ENCODE peak calls at places on chromosomes 5 and 9, in nine cellular contexts. W is MM.1S; F is left lung; V is RWPE2; R is CD4-positive, alpha-beta T cell; I is lower leg skin; H is lower lobe of right lung; O is fibroblast of mammary gland; L is prostate gland. D is an unnamed sample.

GRCh38 chr5:1386274-1386717 is 41.4 kb upstream of the CLPTM1L start:
- DNase-seq in W (peak), F (peak), V (no peak), R (peak), I (peak), H (peak), O (no peak), L (peak), D (peak)

GRCh38 chr9:138105123-138105415 is 227.5 kb downstream of the CACNA1B start:
- DNase-seq in W (no peak), F (no peak), V (no peak), R (no peak), I (no peak), H (no peak), O (no peak), L (no peak), D (no peak)

GRCh38 chr5:137639645-137640044 is 96.2 kb downstream of the KLHL3 start:
- DNase-seq in W (no peak), F (no peak), V (no peak), R (no peak), I (no peak), H (no peak), O (no peak), L (no peak), D (no peak)

GRCh38 chr5:153352685-153353219 is 137.7 kb upstream of the GRIA1 start:
- DNase-seq in W (peak), F (no peak), V (peak), R (no peak), I (no peak), H (no peak), O (peak), L (no peak), D (no peak)

GRCh38 chr9:126514037-126514821 is 99.5 kb upstream of the LMX1B start:
- DNase-seq in W (no peak), F (peak), V (no peak), R (no peak), I (no peak), H (peak), O (peak), L (no peak), D (peak)

GRCh38 chr9:14827805-14828204 is 82.4 kb downstream of the FREM1 start:
- DNase-seq in W (no peak), F (no peak), V (no peak), R (no peak), I (no peak), H (peak), O (no peak), L (no peak), D (no peak)

GRCh38 chr5:141742866-141743651 is 61.0 kb upstream of the ARAP3 start:
- DNase-seq in W (no peak), F (peak), V (peak), R (no peak), I (no peak), H (no peak), O (peak), L (no peak), D (no peak)

GRCh38 chr5:110612778-110613396 is 113.6 kb downstream of the TMEM232 start:
- DNase-seq in W (no peak), F (no peak), V (no peak), R (no peak), I (no peak), H (no peak), O (no peak), L (no peak), D (no peak)

GRCh38 chr9:134662143-134662876 is 20.7 kb downstream of the COL5A1 start:
- DNase-seq in W (no peak), F (peak), V (peak), R (no peak), I (peak), H (peak), O (peak), L (no peak), D (peak)

GRCh38 chr5:112320408-112320807 is 98.7 kb downstream of the EPB41L4A start:
- DNase-seq in W (no peak), F (no peak), V (no peak), R (no peak), I (no peak), H (no peak), O (no peak), L (no peak), D (no peak)

GRCh38 chr5:112776301-112776856 is 38.7 kb downstream of the APC start:
- DNase-seq in W (no peak), F (no peak), V (no peak), R (no peak), I (no peak), H (no peak), O (peak), L (no peak), D (peak)

GRCh38 chr9:127866535-127866934 is 10.9 kb downstream of the AK1 start:
- DNase-seq in W (no peak), F (no peak), V (no peak), R (no peak), I (no peak), H (no peak), O (no peak), L (no peak), D (no peak)

GRCh38 chr5:34053133-34053532 is 10.1 kb upstream of the C1QTNF3 start:
- DNase-seq in W (no peak), F (no peak), V (no peak), R (no peak), I (no peak), H (no peak), O (peak), L (no peak), D (peak)

GRCh38 chr9:70480405-70480980 is 66.0 kb upstream of the KLF9 start:
- DNase-seq in W (no peak), F (peak), V (no peak), R (no peak), I (peak), H (peak), O (peak), L (peak), D (no peak)

GRCh38 chr5:132225165-132226032 is 2.3 kb downstream of the P4HA2 start:
- DNase-seq in W (no peak), F (no peak), V (peak), R (no peak), I (peak), H (no peak), O (peak), L (peak), D (peak)

GRCh38 chr9:82961504-82962125 is 101.3 kb downstream of the RASEF start:
- DNase-seq in W (peak), F (no peak), V (peak), R (peak), I (peak), H (peak), O (peak), L (peak), D (peak)

GRCh38 chr9:87527211-87527916 is 29.7 kb downstream of the DAPK1 start:
- DNase-seq in W (no peak), F (no peak), V (no peak), R (no peak), I (no peak), H (no peak), O (no peak), L (no peak), D (no peak)

GRCh38 chr5:123809594-123810172 is 297.7 kb downstream of the CSNK1G3 start:
- DNase-seq in W (no peak), F (no peak), V (no peak), R (no peak), I (no peak), H (no peak), O (no peak), L (no peak), D (no peak)

GRCh38 chr5:71621268-71621667 is 34.1 kb downstream of the MCCC2 start:
- DNase-seq in W (no peak), F (no peak), V (no peak), R (no peak), I (no peak), H (no peak), O (no peak), L (no peak), D (no peak)

GRCh38 chr5:129804705-129805104 is 56.8 kb downstream of the MINAR2 start:
- DNase-seq in W (no peak), F (no peak), V (no peak), R (no peak), I (no peak), H (no peak), O (no peak), L (no peak), D (no peak)

GRCh38 chr9:113559834-113560620 is 96.5 kb downstream of the RGS3 start:
- DNase-seq in W (no peak), F (no peak), V (peak), R (no peak), I (no peak), H (no peak), O (no peak), L (no peak), D (no peak)

GRCh38 chr9:78982849-78983248 is 588.9 kb upstream of the TLE4 start:
- DNase-seq in W (no peak), F (no peak), V (no peak), R (no peak), I (no peak), H (no peak), O (peak), L (no peak), D (peak)

GRCh38 chr5:168947212-168947868 is 353.6 kb downstream of the SLIT3 start:
- DNase-seq in W (peak), F (no peak), V (peak), R (no peak), I (no peak), H (no peak), O (peak), L (no peak), D (peak)

GRCh38 chr9:93575706-93576295 is 583 bp upstream of the PHF2 start:
- DNase-seq in W (peak), F (peak), V (no peak), R (peak), I (peak), H (peak), O (no peak), L (peak), D (peak)

GRCh38 chr9:21687351-21687750 is 115.1 kb upstream of the MTAP start:
- DNase-seq in W (no peak), F (no peak), V (no peak), R (no peak), I (no peak), H (no peak), O (no peak), L (no peak), D (no peak)

GRCh38 chr9:123338710-123339665 is 17.0 kb upstream of the CRB2 start:
- DNase-seq in W (peak), F (no peak), V (no peak), R (peak), I (no peak), H (peak), O (no peak), L (no peak), D (no peak)

GRCh38 chr5:77292026-77292757 is 81.7 kb downstream of the PDE8B start:
- DNase-seq in W (no peak), F (no peak), V (no peak), R (no peak), I (no peak), H (no peak), O (peak), L (no peak), D (peak)

GRCh38 chr5:132019857-132020555 is 8.5 kb upstream of the ACSL6 start:
- DNase-seq in W (peak), F (no peak), V (no peak), R (peak), I (peak), H (no peak), O (no peak), L (peak), D (no peak)

GRCh38 chr9:7234144-7234543 is 476.4 kb downstream of the KDM4C start:
- DNase-seq in W (peak), F (no peak), V (no peak), R (no peak), I (no peak), H (no peak), O (peak), L (no peak), D (peak)

GRCh38 chr5:53038196-53038847 is 49.2 kb downstream of the ITGA2 start:
- DNase-seq in W (no peak), F (no peak), V (peak), R (no peak), I (no peak), H (no peak), O (no peak), L (no peak), D (no peak)

GRCh38 chr5:150065346-150065745 is 21.0 kb downstream of the CSF1R start:
- DNase-seq in W (no peak), F (peak), V (peak), R (no peak), I (peak), H (no peak), O (peak), L (no peak), D (peak)

GRCh38 chr9:112184211-112184610 is 9.1 kb upstream of the SUSD1 start:
- DNase-seq in W (no peak), F (no peak), V (no peak), R (no peak), I (no peak), H (no peak), O (no peak), L (no peak), D (no peak)

GRCh38 chr9:14687042-14687719 is 6.1 kb downstream of the ZDHHC21 start:
- DNase-seq in W (no peak), F (peak), V (no peak), R (no peak), I (no peak), H (no peak), O (peak), L (no peak), D (peak)

GRCh38 chr9:86668488-86668887 is 278.8 kb downstream of the GAS1 start:
- DNase-seq in W (no peak), F (no peak), V (no peak), R (no peak), I (no peak), H (no peak), O (peak), L (no peak), D (no peak)

GRCh38 chr5:115573133-115573532 is 28.6 kb upstream of the FEM1C start:
- DNase-seq in W (no peak), F (no peak), V (no peak), R (no peak), I (no peak), H (no peak), O (peak), L (no peak), D (peak)

GRCh38 chr5:78677777-78678668 is 29.5 kb upstream of the LHFPL2 start:
- DNase-seq in W (no peak), F (no peak), V (no peak), R (no peak), I (peak), H (no peak), O (peak), L (no peak), D (peak)

GRCh38 chr9:108517591-108518365 is 338.0 kb downstream of the ACTL7B start:
- DNase-seq in W (no peak), F (no peak), V (no peak), R (no peak), I (no peak), H (no peak), O (peak), L (no peak), D (no peak)

DNA sequence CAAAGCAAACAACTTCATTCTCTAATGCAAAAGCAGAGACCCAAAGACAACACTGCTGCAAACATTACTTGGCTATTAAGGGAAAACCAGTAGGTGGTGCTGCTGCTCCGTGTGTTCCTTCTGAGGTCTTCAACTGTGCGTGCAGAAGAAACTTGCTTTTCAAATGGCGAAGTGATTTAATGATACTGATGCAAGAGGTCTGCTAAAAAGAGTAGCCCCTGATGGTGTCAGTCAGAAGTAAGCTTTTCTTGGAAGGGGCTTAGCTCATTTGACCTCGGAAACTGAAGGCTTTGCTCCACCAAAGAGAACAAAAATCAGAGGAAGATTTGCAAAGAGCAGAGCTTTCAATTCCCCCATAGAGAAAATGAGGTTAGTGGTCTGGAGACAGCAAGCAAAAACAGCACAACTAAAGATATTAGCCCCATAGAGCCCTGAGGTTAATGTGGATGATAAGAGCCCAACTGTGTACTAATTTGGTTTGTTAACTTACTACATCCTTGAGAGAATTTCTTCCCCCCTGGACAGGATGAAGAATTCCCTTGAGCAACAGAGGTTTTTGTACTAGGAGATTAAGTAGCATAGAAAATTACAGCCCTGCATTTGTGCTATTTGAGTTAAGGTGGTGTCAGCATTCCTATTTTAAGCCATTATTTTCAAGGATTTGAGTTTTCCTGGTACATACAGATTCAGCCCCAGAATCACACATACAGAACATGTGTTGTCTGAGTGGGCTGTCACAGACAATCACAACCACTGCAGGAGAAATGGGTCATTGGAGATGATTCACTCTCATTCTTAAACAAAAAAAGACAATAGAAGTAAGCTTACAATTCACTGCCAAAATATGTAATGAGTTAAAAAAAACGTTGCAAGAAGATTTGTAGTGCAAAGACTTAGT is 153.2 kb upstream of the C9orf72 start:
- DNase-seq in W (peak), F (no peak), V (no peak), R (peak), I (peak), H (no peak), O (peak), L (peak), D (peak)
- TF ChIP-seq CTCF in W (peak), F (peak), V (peak), R (peak), I (no peak), H (peak), O (peak), L (peak), D (peak)

GRCh38 chr9:81242866-81243265 is 446.5 kb downstream of the TLE1 start:
- DNase-seq in W (no peak), F (no peak), V (no peak), R (no peak), I (no peak), H (no peak), O (no peak), L (no peak), D (no peak)

GRCh38 chr9:81234924-81235610 is 454.3 kb downstream of the TLE1 start:
- DNase-seq in W (no peak), F (no peak), V (no peak), R (no peak), I (no peak), H (no peak), O (no peak), L (no peak), D (no peak)

GRCh38 chr9:81237565-81238231 is 451.6 kb downstream of the TLE1 start:
- DNase-seq in W (no peak), F (no peak), V (no peak), R (no peak), I (no peak), H (no peak), O (no peak), L (no peak), D (no peak)

GRCh38 chr9:81244631-81245030 is 444.7 kb downstream of the TLE1 start:
- DNase-seq in W (no peak), F (no peak), V (no peak), R (no peak), I (no peak), H (no peak), O (peak), L (no peak), D (no peak)

DNA sequence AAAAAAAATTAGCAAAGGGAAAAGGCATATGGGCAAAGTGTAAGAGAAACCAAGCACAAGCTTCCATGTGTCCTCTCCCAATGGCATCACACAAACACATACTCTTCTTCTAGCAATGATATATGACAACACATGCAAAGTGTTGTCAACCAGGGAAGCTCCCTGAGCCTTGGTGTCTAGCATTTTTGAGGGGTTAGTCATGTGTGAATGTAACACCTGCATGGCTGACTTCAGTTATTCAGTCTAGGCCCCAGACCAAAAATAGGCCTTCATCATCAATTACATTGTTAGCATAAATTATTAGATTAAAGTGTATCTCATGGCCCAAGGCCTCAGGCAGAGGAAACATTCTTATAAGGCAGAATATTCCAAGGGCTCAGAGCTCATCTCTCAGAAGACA is 450.0 kb downstream of the TLE1 start:
- DNase-seq in W (no peak), F (no peak), V (no peak), R (no peak), I (no peak), H (no peak), O (no peak), L (no peak), D (no peak)
- TF ChIP-seq CTCF in W (no peak), F (no peak), V (no peak), R (no peak), I (no peak), H (no peak), O (no peak), L (no peak), D (no peak)

GRCh38 chr5:148107608-148108007 is 43.8 kb downstream of the SPINK5 start:
- DNase-seq in W (peak), F (no peak), V (no peak), R (no peak), I (no peak), H (no peak), O (peak), L (no peak), D (no peak)
- TF ChIP-seq CTCF in W (peak), F (no peak), V (peak), R (no peak), I (no peak), H (peak), O (no peak), L (no peak), D (no peak)

DNA sequence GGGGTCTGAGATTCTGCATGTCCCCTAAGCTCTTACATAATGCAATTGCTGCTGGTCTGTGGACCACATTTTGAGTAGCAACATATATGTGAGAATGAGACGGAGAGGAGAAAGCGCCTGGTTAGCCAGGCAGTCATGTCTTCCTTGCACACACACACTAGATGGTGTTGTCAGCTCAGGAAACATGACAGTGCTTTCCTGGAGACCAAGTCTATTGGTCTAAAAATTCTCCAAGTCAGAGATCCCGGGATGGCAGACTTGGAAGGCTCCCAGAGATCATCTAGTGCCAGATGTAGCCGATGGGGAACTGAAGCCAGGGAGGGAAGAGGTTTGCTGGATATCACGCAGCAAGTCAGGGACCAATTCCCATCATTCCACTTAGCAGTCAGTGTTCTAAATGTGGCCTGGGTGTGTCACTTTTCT is 53.4 kb downstream of the GALNT12 start:
- DNase-seq in W (no peak), F (no peak), V (no peak), R (no peak), I (peak), H (no peak), O (peak), L (no peak), D (peak)
- TF ChIP-seq CTCF in W (no peak), F (no peak), V (peak), R (no peak), I (no peak), H (peak), O (peak), L (no peak), D (peak)

GRCh38 chr5:30667293-30667692 is 526.2 kb upstream of the CDH6 start:
- DNase-seq in W (no peak), F (no peak), V (no peak), R (no peak), I (no peak), H (no peak), O (no peak), L (no peak), D (no peak)
- TF ChIP-seq CTCF in W (no peak), F (no peak), V (no peak), R (no peak), I (no peak), H (no peak), O (no peak), L (no peak), D (no peak)